ENCODE peak calls at places on chromosome 9, in five cellular contexts. Z is AG04449, W is brain microvascular endothelial cell, N is CD14-positive monocyte, F is GM20000. M is an unnamed sample.

GRCh38 chr9:135949666-135950134 is 11.5 kb downstream of the UBAC1 start:
- DNase-seq in N (no peak), F (no peak), W (no peak), Z (no peak), M (no peak)

GRCh38 chr9:20356392-20357206 is 265.7 kb downstream of the MLLT3 start:
- DNase-seq in N (no peak), Z (peak; percentile 53), F (peak; percentile 52), W (peak; percentile 77), M (no peak)

GRCh38 chr9:126361810-126362238 is 35.2 kb downstream of the MVB12B start:
- DNase-seq in W (no peak), N (no peak), F (no peak), Z (no peak), M (no peak)

GRCh38 chr9:111036068-111036789 is 2.0 kb downstream of the LPAR1 start:
- DNase-seq in F (no peak), N (peak; percentile 60), Z (no peak), W (peak; percentile 21), M (no peak)

GRCh38 chr9:27421567-27421966 is 102.5 kb upstream of the IFNK start:
- DNase-seq in N (no peak), Z (no peak), W (no peak), F (no peak), M (no peak)

GRCh38 chr9:122355336-122355875 is 15.4 kb upstream of the PTGS1 start:
- DNase-seq in W (no peak), Z (no peak), F (no peak), N (no peak), M (peak; percentile 59)

GRCh38 chr9:28916348-28916747 is 1343.1 kb upstream of the C9orf72 start:
- DNase-seq in W (no peak), F (no peak), N (no peak), Z (no peak), M (no peak)

GRCh38 chr9:88808019-88808656 is 183.1 kb upstream of the S1PR3 start:
- DNase-seq in Z (no peak), N (no peak), F (no peak), W (no peak), M (no peak)

GRCh38 chr9:69380811-69381210 is 55.8 kb downstream of the ENTREP1 start:
- DNase-seq in N (no peak), Z (peak; percentile 16), F (no peak), W (peak; percentile 44), M (no peak)

GRCh38 chr9:98263482-98264357 is 8.3 kb upstream of the TBC1D2 start:
- DNase-seq in W (peak; percentile 79), N (peak; percentile 79), Z (peak; percentile 29), F (peak; percentile 76), M (no peak)

GRCh38 chr9:107755267-107755666 is 265.7 kb upstream of the KLF4 start:
- DNase-seq in W (peak; percentile 25), Z (peak; percentile 45), F (no peak), N (peak; percentile 82), M (no peak)

GRCh38 chr9:81522721-81523551 is 166.4 kb downstream of the TLE1 start:
- DNase-seq in W (peak; percentile 59), N (no peak), F (no peak), Z (no peak), M (no peak)

GRCh38 chr9:75088646-75089368 is 493 bp downstream of the OSTF1 start:
- DNase-seq in W (peak; percentile 47), N (peak; percentile 84), F (peak; percentile 66), Z (no peak), M (no peak)

GRCh38 chr9:5665059-5665458 is 36.2 kb downstream of the RIC1 start:
- DNase-seq in N (no peak), F (no peak), Z (no peak), W (no peak), M (no peak)

GRCh38 chr9:20551236-20551635 is 71.1 kb downstream of the MLLT3 start:
- DNase-seq in N (no peak), Z (no peak), W (no peak), F (no peak), M (no peak)

GRCh38 chr9:121700165-121700830 is 48.9 kb downstream of the DAB2IP start:
- DNase-seq in W (peak; percentile 29), F (peak; percentile 47), N (no peak), Z (no peak), M (no peak)

GRCh38 chr9:26077860-26078259 is 399.6 kb upstream of the TUSC1 start:
- DNase-seq in Z (no peak), N (peak; percentile 29), W (no peak), F (no peak), M (peak; percentile 68)

GRCh38 chr9:127444921-127445850 is 6.0 kb downstream of the RPL12 start:
- DNase-seq in N (no peak), F (no peak), W (no peak), Z (no peak), M (no peak)

GRCh38 chr9:33270146-33270545 is 5.3 kb downstream of the CHMP5 start:
- DNase-seq in W (no peak), Z (no peak), F (no peak), N (no peak), M (no peak)

DNA sequence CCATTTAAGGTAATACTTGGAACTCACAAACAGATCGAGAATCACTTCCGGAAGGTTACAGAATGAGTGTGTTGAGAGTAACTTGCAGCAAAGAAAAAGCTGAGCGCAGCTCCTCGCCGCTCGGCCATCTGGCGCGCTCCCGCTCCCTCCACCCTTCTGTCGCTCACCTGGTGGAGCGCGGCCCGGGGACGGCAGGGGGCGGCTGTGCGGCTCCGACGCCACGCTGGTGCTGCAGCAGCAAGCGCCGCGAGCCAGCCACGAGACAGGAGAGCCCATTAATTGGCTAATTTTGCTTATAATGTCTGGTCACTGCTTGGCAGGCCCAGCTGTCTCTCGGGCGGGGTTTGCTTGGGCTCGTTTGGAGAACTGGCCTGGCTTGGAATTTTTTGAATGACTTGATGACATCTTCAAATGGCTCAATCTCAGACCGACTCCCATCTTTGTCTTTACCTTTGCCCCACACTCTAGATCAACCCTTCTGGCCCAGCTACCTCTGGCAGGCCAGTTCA is 601.8 kb downstream of the CCDC171 start:
- DNase-seq in F (no peak), N (no peak), W (no peak), Z (no peak), M (no peak)
- TF ChIP-seq CTCF in F (no peak), N (no peak), W (peak; percentile 46), Z (peak; percentile 52), M (peak; percentile 71)

GRCh38 chr9:134449180-134449916 is 123.1 kb downstream of the RXRA start:
- DNase-seq in F (peak; percentile 93), Z (peak; percentile 74), N (peak; percentile 92), W (peak; percentile 92), M (no peak)
- TF ChIP-seq CTCF in F (peak; percentile 79), Z (peak; percentile 98), N (peak; percentile 80), W (peak; percentile 94), M (peak; percentile 85)

GRCh38 chr9:34400275-34400674 is 23.6 kb upstream of the MYORG start:
- DNase-seq in F (no peak), Z (no peak), N (no peak), W (no peak), M (no peak)
- TF ChIP-seq CTCF in F (no peak), Z (no peak), N (no peak), W (peak; percentile 41), M (no peak)

GRCh38 chr9:90458485-90458884 is 184.1 kb downstream of the DIRAS2 start:
- DNase-seq in Z (no peak), W (no peak), N (no peak), F (no peak), M (no peak)
- TF ChIP-seq CTCF in Z (no peak), W (no peak), N (no peak), F (no peak), M (peak; percentile 57)

GRCh38 chr9:132443951-132444615 is 34.1 kb downstream of the CFAP77 start:
- DNase-seq in N (no peak), F (no peak), Z (no peak), W (no peak), M (peak; percentile 19)

GRCh38 chr9:132451276-132451675 is 41.3 kb downstream of the CFAP77 start:
- DNase-seq in N (no peak), W (no peak), F (no peak), Z (no peak), M (no peak)

GRCh38 chr9:132446887-132447286 is 36.9 kb downstream of the CFAP77 start:
- DNase-seq in Z (no peak), N (no peak), W (no peak), F (no peak), M (no peak)

DNA sequence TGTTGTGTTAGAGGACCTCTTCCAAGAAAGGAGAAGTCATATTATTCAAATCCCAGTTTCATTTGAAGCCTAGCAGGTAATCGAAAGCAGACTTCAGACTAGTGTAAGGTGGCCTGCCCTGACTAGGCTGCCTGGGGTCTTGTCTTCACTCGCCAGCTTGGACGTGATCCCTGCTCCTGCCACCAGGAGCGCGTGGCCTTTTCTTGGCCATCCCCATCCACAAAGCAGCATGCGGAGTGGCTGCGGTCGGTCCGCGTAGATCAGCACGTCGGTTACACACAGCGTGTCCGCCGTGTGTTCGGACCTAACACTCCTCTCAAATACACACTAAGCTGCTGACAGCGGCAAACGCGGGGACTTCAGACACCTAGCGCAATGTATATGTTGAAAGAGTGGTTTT is 37.3 kb downstream of the CFAP77 start:
- DNase-seq in N (no peak), W (no peak), Z (no peak), F (no peak), M (no peak)
- TF ChIP-seq CTCF in N (no peak), W (peak; percentile 45), Z (no peak), F (no peak), M (peak; percentile 49)

DNA sequence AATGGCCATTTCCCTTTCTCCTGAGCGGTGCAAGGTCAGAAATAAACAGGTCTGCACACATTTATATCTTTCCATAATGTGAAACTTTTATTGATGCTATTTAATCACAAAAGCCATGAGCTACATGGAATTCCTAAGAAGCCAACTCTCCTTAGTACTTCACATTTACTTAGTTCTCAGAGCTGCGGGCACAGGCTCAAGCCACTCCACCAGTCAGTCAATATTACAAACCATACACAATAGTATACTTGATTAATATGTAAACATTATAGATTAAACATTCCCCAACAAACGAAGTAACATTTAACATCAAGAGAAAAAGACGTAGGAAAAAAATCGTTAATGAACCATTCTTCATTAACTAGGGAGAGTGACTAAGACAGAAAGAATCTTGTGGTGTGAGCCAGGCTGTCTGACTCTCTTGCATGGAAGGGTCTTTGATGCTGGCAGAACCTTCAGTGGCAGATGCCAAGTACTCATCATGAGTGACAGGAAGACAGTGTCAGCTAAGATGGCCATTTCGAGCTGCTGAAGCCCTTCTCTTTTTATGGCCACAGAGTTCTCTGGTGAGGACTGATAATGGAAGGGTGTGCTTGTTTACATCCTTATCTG is 115.4 kb upstream of the TUT7 start:
- DNase-seq in Z (no peak), N (no peak), W (no peak), F (no peak), M (no peak)
- TF ChIP-seq CTCF in Z (no peak), N (no peak), W (no peak), F (no peak), M (no peak)

GRCh38 chr9:113578279-113578865 is 114.8 kb downstream of the RGS3 start:
- DNase-seq in F (no peak), Z (no peak), W (no peak), N (no peak), M (peak; percentile 50)
- TF ChIP-seq CTCF in F (no peak), Z (no peak), W (peak; percentile 16), N (no peak), M (peak; percentile 13)

M was measured in chondrocyte.